ENCODE peak calls at places on chromosomes 12 and 14, in five cellular contexts. J, A, H, V and N are unnamed samples.

GRCh38 chr12:12048266-12048665 is 22.5 kb upstream of the BCL2L14 start:
- DNase-seq in V (no peak), A (no peak), J (no peak), H (no peak), N (no peak)

GRCh38 chr12:34287986-34288962 is 266.0 kb downstream of the ALG10 start:
- DNase-seq in V (no peak), A (no peak), H (no peak), J (peak), N (no peak)

GRCh38 chr12:108232565-108232964 is 103.5 kb downstream of the WSCD2 start:
- DNase-seq in V (no peak), A (no peak), H (no peak), J (no peak), N (no peak)

GRCh38 chr14:105879867-105880561 is 353.6 kb downstream of the TMEM121 start:
- DNase-seq in A (no peak), J (peak), H (no peak), V (peak), N (peak)

GRCh38 chr14:24978862-24979724 is 70.9 kb downstream of the STXBP6 start:
- DNase-seq in H (no peak), V (no peak), J (no peak), A (no peak), N (no peak)

GRCh38 chr12:31322651-31323248 is 3.2 kb downstream of the SINHCAF start:
- DNase-seq in H (peak), V (no peak), J (no peak), A (no peak), N (no peak)

GRCh38 chr12:88650715-88651114 is 70.4 kb upstream of the KITLG start:
- DNase-seq in A (no peak), H (no peak), V (no peak), J (no peak), N (no peak)

GRCh38 chr14:95915326-95915725 is 38.7 kb downstream of the TUNAR start:
- DNase-seq in J (no peak), A (no peak), V (no peak), H (peak), N (no peak)

GRCh38 chr12:91139264-91139663 is 28.0 kb upstream of the LUM start:
- DNase-seq in J (no peak), A (no peak), V (no peak), H (no peak), N (no peak)

GRCh38 chr12:43551971-43552559 is at the start of gene ADAMTS20:
- DNase-seq in A (no peak), V (peak), H (peak), J (no peak), N (no peak)

GRCh38 chr14:100098171-100098570 is 32.9 kb downstream of the EVL start:
- DNase-seq in A (no peak), H (no peak), V (no peak), J (peak), N (no peak)

GRCh38 chr14:58299665-58300202 is 1.4 kb downstream of the ARID4A start:
- DNase-seq in A (no peak), H (peak), V (no peak), J (no peak), N (no peak)

GRCh38 chr14:68651652-68652432 is 141.0 kb downstream of the ZFP36L1 start:
- DNase-seq in A (no peak), H (no peak), J (peak), V (no peak), N (no peak)

GRCh38 chr12:47577213-47577612 is 128.6 kb downstream of the RPAP3 start:
- DNase-seq in V (no peak), H (no peak), A (no peak), J (no peak), N (no peak)

GRCh38 chr12:62520361-62520760 is 53.7 kb downstream of the MON2 start:
- DNase-seq in V (no peak), J (no peak), A (no peak), H (no peak), N (no peak)